ENCODE peak calls at places on chromosomes 6 and 20, in eight cellular contexts. One of them, this sample, is unnamed.

GRCh38 chr6:22737331-22737730 is 168.0 kb downstream of the HDGFL1 start:
- DNase-seq in OCI-LY7: no peak
- DNase-seq in dorsolateral prefrontal cortex: peak
- DNase-seq in GM10248: no peak
- DNase-seq in PC-9: no peak
- DNase-seq in astrocyte of the spinal cord: peak
- DNase-seq in HFF-Myc: no peak
- DNase-seq in AG04450: no peak
- DNase-seq in this sample: peak

GRCh38 chr6:14423955-14424354 is 306.4 kb downstream of the CD83 start:
- DNase-seq in PC-9: no peak
- DNase-seq in astrocyte of the spinal cord: no peak
- DNase-seq in GM10248: no peak
- DNase-seq in OCI-LY7: no peak
- DNase-seq in dorsolateral prefrontal cortex: no peak
- DNase-seq in HFF-Myc: no peak
- DNase-seq in AG04450: no peak
- DNase-seq in this sample: no peak

GRCh38 chr6:157711060-157711459 is 112.0 kb upstream of the SNX9 start:
- DNase-seq in OCI-LY7: no peak
- DNase-seq in PC-9: no peak
- DNase-seq in HFF-Myc: no peak
- DNase-seq in AG04450: no peak
- DNase-seq in astrocyte of the spinal cord: no peak
- DNase-seq in GM10248: no peak
- DNase-seq in dorsolateral prefrontal cortex: no peak
- DNase-seq in this sample: no peak

GRCh38 chr6:170269151-170269872 is 21.6 kb downstream of the DLL1 start:
- DNase-seq in OCI-LY7: no peak
- DNase-seq in AG04450: no peak
- DNase-seq in GM10248: no peak
- DNase-seq in PC-9: no peak
- DNase-seq in HFF-Myc: no peak
- DNase-seq in astrocyte of the spinal cord: no peak
- DNase-seq in dorsolateral prefrontal cortex: no peak
- DNase-seq in this sample: no peak

GRCh38 chr20:62987114-62987513 is 19.6 kb downstream of the BHLHE23 start:
- DNase-seq in GM10248: no peak
- DNase-seq in AG04450: no peak
- DNase-seq in OCI-LY7: no peak
- DNase-seq in HFF-Myc: no peak
- DNase-seq in astrocyte of the spinal cord: no peak
- DNase-seq in dorsolateral prefrontal cortex: no peak
- DNase-seq in PC-9: no peak
- DNase-seq in this sample: no peak

GRCh38 chr6:93779086-93779858 is 359.9 kb upstream of the EPHA7 start:
- DNase-seq in HFF-Myc: no peak
- DNase-seq in AG04450: no peak
- DNase-seq in GM10248: no peak
- DNase-seq in OCI-LY7: no peak
- DNase-seq in PC-9: no peak
- DNase-seq in astrocyte of the spinal cord: peak
- DNase-seq in dorsolateral prefrontal cortex: no peak
- DNase-seq in this sample: peak

GRCh38 chr6:44667668-44668390 is 280.3 kb downstream of the CDC5L start:
- DNase-seq in astrocyte of the spinal cord: no peak
- DNase-seq in PC-9: no peak
- DNase-seq in OCI-LY7: peak
- DNase-seq in dorsolateral prefrontal cortex: no peak
- DNase-seq in HFF-Myc: no peak
- DNase-seq in GM10248: no peak
- DNase-seq in AG04450: no peak
- DNase-seq in this sample: peak

GRCh38 chr20:57777911-57778310 is 68.1 kb upstream of the PMEPA1 start:
- DNase-seq in AG04450: no peak
- DNase-seq in GM10248: no peak
- DNase-seq in astrocyte of the spinal cord: no peak
- DNase-seq in dorsolateral prefrontal cortex: no peak
- DNase-seq in OCI-LY7: no peak
- DNase-seq in HFF-Myc: no peak
- DNase-seq in PC-9: peak
- DNase-seq in this sample: no peak

GRCh38 chr20:52303281-52303950 is 111.8 kb upstream of the ZFP64 start:
- DNase-seq in GM10248: no peak
- DNase-seq in astrocyte of the spinal cord: no peak
- DNase-seq in OCI-LY7: no peak
- DNase-seq in PC-9: no peak
- DNase-seq in dorsolateral prefrontal cortex: no peak
- DNase-seq in HFF-Myc: no peak
- DNase-seq in AG04450: no peak
- DNase-seq in this sample: no peak

GRCh38 chr6:88982720-88983119 is 19.3 kb upstream of the RNGTT start:
- DNase-seq in astrocyte of the spinal cord: peak
- DNase-seq in OCI-LY7: peak
- DNase-seq in GM10248: peak
- DNase-seq in AG04450: peak
- DNase-seq in HFF-Myc: peak
- DNase-seq in dorsolateral prefrontal cortex: no peak
- DNase-seq in PC-9: peak
- DNase-seq in this sample: no peak

GRCh38 chr6:2794171-2794730 is 29.1 kb downstream of the WRNIP1 start:
- DNase-seq in HFF-Myc: no peak
- DNase-seq in AG04450: no peak
- DNase-seq in dorsolateral prefrontal cortex: no peak
- DNase-seq in PC-9: no peak
- DNase-seq in GM10248: no peak
- DNase-seq in OCI-LY7: no peak
- DNase-seq in astrocyte of the spinal cord: no peak
- DNase-seq in this sample: no peak

GRCh38 chr6:89468998-89469397 is 36.0 kb downstream of the ANKRD6 start:
- DNase-seq in AG04450: no peak
- DNase-seq in HFF-Myc: no peak
- DNase-seq in PC-9: no peak
- DNase-seq in dorsolateral prefrontal cortex: no peak
- DNase-seq in OCI-LY7: no peak
- DNase-seq in astrocyte of the spinal cord: no peak
- DNase-seq in GM10248: no peak
- DNase-seq in this sample: no peak

GRCh38 chr6:10510592-10511367 is 10.4 kb upstream of the GCNT2 start:
- DNase-seq in PC-9: no peak
- DNase-seq in AG04450: no peak
- DNase-seq in OCI-LY7: peak
- DNase-seq in dorsolateral prefrontal cortex: peak
- DNase-seq in astrocyte of the spinal cord: peak
- DNase-seq in GM10248: peak
- DNase-seq in HFF-Myc: no peak
- DNase-seq in this sample: peak

GRCh38 chr6:102115911-102116310 is 722.4 kb downstream of the GRIK2 start:
- DNase-seq in AG04450: no peak
- DNase-seq in HFF-Myc: no peak
- DNase-seq in PC-9: no peak
- DNase-seq in GM10248: no peak
- DNase-seq in dorsolateral prefrontal cortex: no peak
- DNase-seq in OCI-LY7: no peak
- DNase-seq in astrocyte of the spinal cord: no peak
- DNase-seq in this sample: no peak

GRCh38 chr6:102118034-102118433 is 724.5 kb downstream of the GRIK2 start:
- DNase-seq in OCI-LY7: no peak
- DNase-seq in dorsolateral prefrontal cortex: no peak
- DNase-seq in AG04450: no peak
- DNase-seq in GM10248: no peak
- DNase-seq in HFF-Myc: no peak
- DNase-seq in PC-9: no peak
- DNase-seq in astrocyte of the spinal cord: no peak
- DNase-seq in this sample: no peak

DNA sequence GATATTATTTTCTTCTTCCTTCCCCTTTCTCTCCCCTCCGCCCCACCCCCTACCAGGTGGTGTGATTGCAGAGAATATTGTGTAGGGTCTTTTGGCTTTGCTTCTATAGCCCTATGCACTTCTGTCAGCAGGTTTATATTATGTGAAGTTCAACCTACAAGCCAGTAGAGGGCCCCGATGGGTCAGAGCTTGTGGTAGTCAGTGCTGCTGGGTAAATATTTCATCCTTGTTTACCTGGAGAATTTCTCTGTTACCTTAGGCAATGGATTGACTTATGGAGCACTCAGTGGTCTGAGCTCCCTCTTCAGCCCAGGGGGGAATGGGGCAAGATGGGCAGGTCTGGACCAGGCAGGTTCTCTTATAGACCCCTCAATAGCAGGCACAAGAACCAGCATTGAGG is 720.9 kb downstream of the GRIK2 start:
- DNase-seq in astrocyte of the spinal cord: no peak
- DNase-seq in AG04450: no peak
- DNase-seq in GM10248: no peak
- DNase-seq in dorsolateral prefrontal cortex: no peak
- DNase-seq in PC-9: no peak
- DNase-seq in HFF-Myc: no peak
- DNase-seq in OCI-LY7: peak
- DNase-seq in this sample: peak
- TF ChIP-seq CTCF in astrocyte of the spinal cord: peak
- TF ChIP-seq CTCF in AG04450: no peak
- TF ChIP-seq CTCF in GM10248: peak
- TF ChIP-seq CTCF in dorsolateral prefrontal cortex: no peak
- TF ChIP-seq CTCF in PC-9: peak
- TF ChIP-seq CTCF in HFF-Myc: peak
- TF ChIP-seq CTCF in OCI-LY7: peak
- TF ChIP-seq CTCF in this sample: peak

GRCh38 chr20:37781626-37782025 is 87.8 kb downstream of the CTNNBL1 start:
- DNase-seq in HFF-Myc: no peak
- DNase-seq in GM10248: no peak
- DNase-seq in PC-9: no peak
- DNase-seq in AG04450: no peak
- DNase-seq in OCI-LY7: no peak
- DNase-seq in dorsolateral prefrontal cortex: no peak
- DNase-seq in astrocyte of the spinal cord: no peak
- DNase-seq in this sample: no peak
- TF ChIP-seq CTCF in HFF-Myc: no peak
- TF ChIP-seq CTCF in GM10248: no peak
- TF ChIP-seq CTCF in PC-9: no peak
- TF ChIP-seq CTCF in AG04450: no peak
- TF ChIP-seq CTCF in OCI-LY7: no peak
- TF ChIP-seq CTCF in dorsolateral prefrontal cortex: no peak
- TF ChIP-seq CTCF in astrocyte of the spinal cord: no peak
- TF ChIP-seq CTCF in this sample: no peak

DNA sequence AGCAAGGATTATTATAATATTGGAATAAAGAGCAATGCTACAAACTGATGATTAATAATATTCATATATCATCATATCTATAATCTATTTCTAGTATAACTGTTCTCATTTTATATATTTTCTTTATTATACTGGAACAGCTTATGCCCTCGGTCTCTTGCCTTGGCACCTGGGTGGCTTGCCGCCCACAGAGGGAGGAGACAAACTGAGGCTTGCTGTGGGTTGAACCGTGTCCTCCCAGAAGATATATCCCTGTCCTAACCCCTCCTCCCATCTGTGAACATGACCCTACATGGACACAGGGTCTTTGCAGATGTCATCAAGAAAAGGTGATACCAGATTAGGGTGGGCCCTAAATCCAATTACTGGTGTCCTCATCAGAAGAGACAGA is 4.7 kb downstream of the RNASET2 start:
- DNase-seq in GM10248: no peak
- DNase-seq in astrocyte of the spinal cord: no peak
- DNase-seq in dorsolateral prefrontal cortex: no peak
- DNase-seq in PC-9: no peak
- DNase-seq in HFF-Myc: no peak
- DNase-seq in OCI-LY7: no peak
- DNase-seq in AG04450: no peak
- DNase-seq in this sample: no peak
- TF ChIP-seq CTCF in GM10248: no peak
- TF ChIP-seq CTCF in astrocyte of the spinal cord: no peak
- TF ChIP-seq CTCF in dorsolateral prefrontal cortex: no peak
- TF ChIP-seq CTCF in PC-9: peak
- TF ChIP-seq CTCF in HFF-Myc: peak
- TF ChIP-seq CTCF in OCI-LY7: peak
- TF ChIP-seq CTCF in AG04450: no peak
- TF ChIP-seq CTCF in this sample: no peak

GRCh38 chr6:126176266-126176665 is 163.6 kb upstream of the CENPW start:
- DNase-seq in dorsolateral prefrontal cortex: no peak
- DNase-seq in PC-9: peak
- DNase-seq in astrocyte of the spinal cord: peak
- DNase-seq in HFF-Myc: peak
- DNase-seq in GM10248: no peak
- DNase-seq in OCI-LY7: no peak
- DNase-seq in AG04450: no peak
- DNase-seq in this sample: no peak
- TF ChIP-seq CTCF in dorsolateral prefrontal cortex: no peak
- TF ChIP-seq CTCF in PC-9: peak
- TF ChIP-seq CTCF in astrocyte of the spinal cord: peak
- TF ChIP-seq CTCF in HFF-Myc: peak
- TF ChIP-seq CTCF in GM10248: peak
- TF ChIP-seq CTCF in OCI-LY7: peak
- TF ChIP-seq CTCF in AG04450: peak
- TF ChIP-seq CTCF in this sample: no peak

GRCh38 chr20:45322952-45323383 is 14.9 kb upstream of the MATN4 start:
- DNase-seq in dorsolateral prefrontal cortex: peak
- DNase-seq in AG04450: no peak
- DNase-seq in astrocyte of the spinal cord: no peak
- DNase-seq in PC-9: peak
- DNase-seq in GM10248: peak
- DNase-seq in OCI-LY7: peak
- DNase-seq in HFF-Myc: no peak
- DNase-seq in this sample: no peak
- TF ChIP-seq CTCF in dorsolateral prefrontal cortex: peak
- TF ChIP-seq CTCF in AG04450: no peak
- TF ChIP-seq CTCF in astrocyte of the spinal cord: peak
- TF ChIP-seq CTCF in PC-9: peak
- TF ChIP-seq CTCF in GM10248: peak
- TF ChIP-seq CTCF in OCI-LY7: peak
- TF ChIP-seq CTCF in HFF-Myc: peak
- TF ChIP-seq CTCF in this sample: no peak

DNA sequence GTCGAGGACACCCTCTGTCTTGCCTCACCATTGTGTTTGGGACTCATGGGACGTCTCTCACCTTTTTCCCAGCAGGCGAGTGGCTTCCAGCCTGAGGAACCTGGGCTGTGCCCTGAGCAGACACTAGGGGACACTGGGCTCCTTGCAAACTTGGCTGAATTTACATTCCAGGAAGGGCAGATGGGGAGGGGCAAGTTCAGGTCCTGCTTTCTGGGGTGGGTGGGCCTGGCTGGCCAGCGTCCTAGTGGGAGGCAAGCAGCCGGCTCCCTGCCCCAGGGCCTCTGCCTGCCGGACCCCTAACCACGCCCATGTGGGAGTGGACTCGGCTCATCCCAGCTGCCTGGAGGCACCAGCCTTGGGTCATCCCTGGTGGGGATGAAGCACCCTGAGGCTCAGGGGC is 48.2 kb upstream of the MLN start:
- DNase-seq in OCI-LY7: no peak
- DNase-seq in PC-9: no peak
- DNase-seq in GM10248: no peak
- DNase-seq in AG04450: no peak
- DNase-seq in HFF-Myc: no peak
- DNase-seq in dorsolateral prefrontal cortex: no peak
- DNase-seq in astrocyte of the spinal cord: no peak
- DNase-seq in this sample: peak
- TF ChIP-seq CTCF in OCI-LY7: peak
- TF ChIP-seq CTCF in PC-9: peak
- TF ChIP-seq CTCF in GM10248: peak
- TF ChIP-seq CTCF in AG04450: peak
- TF ChIP-seq CTCF in HFF-Myc: peak
- TF ChIP-seq CTCF in dorsolateral prefrontal cortex: no peak
- TF ChIP-seq CTCF in astrocyte of the spinal cord: peak
- TF ChIP-seq CTCF in this sample: no peak

GRCh38 chr6:166156942-166157341 is 10.7 kb downstream of the TBXT start:
- DNase-seq in OCI-LY7: no peak
- DNase-seq in AG04450: no peak
- DNase-seq in GM10248: no peak
- DNase-seq in PC-9: no peak
- DNase-seq in dorsolateral prefrontal cortex: no peak
- DNase-seq in HFF-Myc: no peak
- DNase-seq in astrocyte of the spinal cord: no peak
- DNase-seq in this sample: no peak
- TF ChIP-seq CTCF in OCI-LY7: peak
- TF ChIP-seq CTCF in AG04450: peak
- TF ChIP-seq CTCF in GM10248: peak
- TF ChIP-seq CTCF in PC-9: peak
- TF ChIP-seq CTCF in dorsolateral prefrontal cortex: peak
- TF ChIP-seq CTCF in HFF-Myc: no peak
- TF ChIP-seq CTCF in astrocyte of the spinal cord: peak
- TF ChIP-seq CTCF in this sample: no peak